ENCODE peak calls at places on chromosomes 3 and 15, in seven cellular contexts. One of them, this sample, is unnamed.

GRCh38 chr3:133931084-133931483 is 35.4 kb upstream of the RAB6B start:
- DNase-seq in BE2C: no peak
- DNase-seq in HFF-Myc: no peak
- DNase-seq in esophagus muscularis mucosa: peak; percentile 47
- DNase-seq in CD4-positive, alpha-beta T cell: no peak
- DNase-seq in uterus: no peak
- DNase-seq in astrocyte of the spinal cord: no peak
- DNase-seq in this sample: no peak

GRCh38 chr3:72816843-72817485 is 31.3 kb downstream of the SHQ1 start:
- DNase-seq in BE2C: no peak
- DNase-seq in HFF-Myc: no peak
- DNase-seq in esophagus muscularis mucosa: no peak
- DNase-seq in CD4-positive, alpha-beta T cell: no peak
- DNase-seq in uterus: no peak
- DNase-seq in astrocyte of the spinal cord: no peak
- DNase-seq in this sample: no peak

GRCh38 chr3:50150863-50151686 is 4.0 kb upstream of the SEMA3F start:
- DNase-seq in BE2C: peak; percentile 82
- DNase-seq in HFF-Myc: no peak
- DNase-seq in esophagus muscularis mucosa: no peak
- DNase-seq in CD4-positive, alpha-beta T cell: no peak
- DNase-seq in uterus: no peak
- DNase-seq in astrocyte of the spinal cord: no peak
- DNase-seq in this sample: peak; percentile 77

GRCh38 chr3:196344663-196345062 is 6.5 kb upstream of the TM4SF19 start:
- DNase-seq in BE2C: no peak
- DNase-seq in HFF-Myc: no peak
- DNase-seq in esophagus muscularis mucosa: no peak
- DNase-seq in CD4-positive, alpha-beta T cell: no peak
- DNase-seq in uterus: no peak
- DNase-seq in astrocyte of the spinal cord: no peak
- DNase-seq in this sample: no peak

GRCh38 chr3:167750273-167750971 is 14.9 kb downstream of the SERPINI1 start:
- DNase-seq in BE2C: no peak
- DNase-seq in HFF-Myc: no peak
- DNase-seq in esophagus muscularis mucosa: no peak
- DNase-seq in CD4-positive, alpha-beta T cell: no peak
- DNase-seq in uterus: no peak
- DNase-seq in astrocyte of the spinal cord: no peak
- DNase-seq in this sample: no peak

GRCh38 chr3:78139166-78139565 is 1099.3 kb downstream of the ROBO2 start:
- DNase-seq in BE2C: no peak
- DNase-seq in HFF-Myc: no peak
- DNase-seq in esophagus muscularis mucosa: no peak
- DNase-seq in CD4-positive, alpha-beta T cell: no peak
- DNase-seq in uterus: no peak
- DNase-seq in astrocyte of the spinal cord: peak; percentile 74
- DNase-seq in this sample: no peak

GRCh38 chr3:45904931-45905330 is 18.6 kb downstream of the CCR9 start:
- DNase-seq in BE2C: no peak
- DNase-seq in HFF-Myc: no peak
- DNase-seq in esophagus muscularis mucosa: no peak
- DNase-seq in CD4-positive, alpha-beta T cell: no peak
- DNase-seq in uterus: no peak
- DNase-seq in astrocyte of the spinal cord: no peak
- DNase-seq in this sample: no peak

GRCh38 chr3:119497824-119498187 is 541 bp upstream of the TIMMDC1 start:
- DNase-seq in BE2C: no peak
- DNase-seq in HFF-Myc: no peak
- DNase-seq in esophagus muscularis mucosa: no peak
- DNase-seq in CD4-positive, alpha-beta T cell: no peak
- DNase-seq in uterus: peak; percentile 19
- DNase-seq in astrocyte of the spinal cord: peak; percentile 29
- DNase-seq in this sample: peak; percentile 13

GRCh38 chr3:170244566-170244965 is 22.3 kb downstream of the PRKCI start:
- DNase-seq in BE2C: no peak
- DNase-seq in HFF-Myc: no peak
- DNase-seq in esophagus muscularis mucosa: no peak
- DNase-seq in CD4-positive, alpha-beta T cell: no peak
- DNase-seq in uterus: no peak
- DNase-seq in astrocyte of the spinal cord: no peak
- DNase-seq in this sample: no peak

GRCh38 chr15:38781196-38781595 is 216.6 kb upstream of the RASGRP1 start:
- DNase-seq in BE2C: no peak
- DNase-seq in HFF-Myc: no peak
- DNase-seq in esophagus muscularis mucosa: no peak
- DNase-seq in CD4-positive, alpha-beta T cell: no peak
- DNase-seq in uterus: no peak
- DNase-seq in astrocyte of the spinal cord: no peak
- DNase-seq in this sample: no peak

GRCh38 chr3:127789051-127789450 is 33.3 kb downstream of the MGLL start:
- DNase-seq in BE2C: no peak
- DNase-seq in HFF-Myc: no peak
- DNase-seq in esophagus muscularis mucosa: no peak
- DNase-seq in CD4-positive, alpha-beta T cell: no peak
- DNase-seq in uterus: no peak
- DNase-seq in astrocyte of the spinal cord: no peak
- DNase-seq in this sample: no peak

GRCh38 chr15:40295870-40296560 is 11.7 kb downstream of the PLCB2 start:
- DNase-seq in BE2C: peak; percentile 62
- DNase-seq in HFF-Myc: no peak
- DNase-seq in esophagus muscularis mucosa: no peak
- DNase-seq in CD4-positive, alpha-beta T cell: no peak
- DNase-seq in uterus: no peak
- DNase-seq in astrocyte of the spinal cord: no peak
- DNase-seq in this sample: no peak

GRCh38 chr3:14548321-14548729 is 8.2 kb upstream of the GRIP2 start:
- DNase-seq in BE2C: peak; percentile 74
- DNase-seq in HFF-Myc: peak; percentile 32
- DNase-seq in esophagus muscularis mucosa: no peak
- DNase-seq in CD4-positive, alpha-beta T cell: no peak
- DNase-seq in uterus: peak; percentile 78
- DNase-seq in astrocyte of the spinal cord: peak; percentile 37
- DNase-seq in this sample: peak; percentile 72

GRCh38 chr3:129794319-129795201 is 99.0 kb downstream of the TMCC1 start:
- DNase-seq in BE2C: peak; percentile 42
- DNase-seq in HFF-Myc: no peak
- DNase-seq in esophagus muscularis mucosa: no peak
- DNase-seq in CD4-positive, alpha-beta T cell: peak; percentile 1
- DNase-seq in uterus: peak; percentile 22
- DNase-seq in astrocyte of the spinal cord: peak; percentile 50
- DNase-seq in this sample: peak; percentile 30

GRCh38 chr15:80974914-80975313 is 14.7 kb downstream of the MESD start:
- DNase-seq in BE2C: no peak
- DNase-seq in HFF-Myc: no peak
- DNase-seq in esophagus muscularis mucosa: no peak
- DNase-seq in CD4-positive, alpha-beta T cell: no peak
- DNase-seq in uterus: no peak
- DNase-seq in astrocyte of the spinal cord: no peak
- DNase-seq in this sample: no peak

GRCh38 chr3:52222319-52223221 is 2.9 kb downstream of the TLR9 start:
- DNase-seq in BE2C: no peak
- DNase-seq in HFF-Myc: no peak
- DNase-seq in esophagus muscularis mucosa: no peak
- DNase-seq in CD4-positive, alpha-beta T cell: no peak
- DNase-seq in uterus: no peak
- DNase-seq in astrocyte of the spinal cord: no peak
- DNase-seq in this sample: no peak

GRCh38 chr15:33145447-33145846 is 49.1 kb downstream of the FMN1 start:
- DNase-seq in BE2C: no peak
- DNase-seq in HFF-Myc: no peak
- DNase-seq in esophagus muscularis mucosa: no peak
- DNase-seq in CD4-positive, alpha-beta T cell: no peak
- DNase-seq in uterus: no peak
- DNase-seq in astrocyte of the spinal cord: no peak
- DNase-seq in this sample: no peak

GRCh38 chr3:50390523-50391177 is 31.3 kb upstream of the TMEM115 start:
- DNase-seq in BE2C: peak; percentile 84
- DNase-seq in HFF-Myc: no peak
- DNase-seq in esophagus muscularis mucosa: no peak
- DNase-seq in CD4-positive, alpha-beta T cell: no peak
- DNase-seq in uterus: no peak
- DNase-seq in astrocyte of the spinal cord: no peak
- DNase-seq in this sample: no peak

GRCh38 chr15:39172380-39173281 is 408.2 kb upstream of the THBS1 start:
- DNase-seq in BE2C: no peak
- DNase-seq in HFF-Myc: no peak
- DNase-seq in esophagus muscularis mucosa: no peak
- DNase-seq in CD4-positive, alpha-beta T cell: no peak
- DNase-seq in uterus: peak; percentile 36
- DNase-seq in astrocyte of the spinal cord: peak; percentile 77
- DNase-seq in this sample: no peak

GRCh38 chr15:31080618-31081017 is 20.9 kb downstream of the TRPM1 start:
- DNase-seq in BE2C: peak; percentile 93
- DNase-seq in HFF-Myc: no peak
- DNase-seq in esophagus muscularis mucosa: no peak
- DNase-seq in CD4-positive, alpha-beta T cell: no peak
- DNase-seq in uterus: peak; percentile 63
- DNase-seq in astrocyte of the spinal cord: no peak
- DNase-seq in this sample: peak; percentile 84

GRCh38 chr3:99128740-99129505 is 227.4 kb upstream of the DCBLD2 start:
- DNase-seq in BE2C: no peak
- DNase-seq in HFF-Myc: peak; percentile 66
- DNase-seq in esophagus muscularis mucosa: no peak
- DNase-seq in CD4-positive, alpha-beta T cell: no peak
- DNase-seq in uterus: no peak
- DNase-seq in astrocyte of the spinal cord: peak; percentile 96
- DNase-seq in this sample: no peak

GRCh38 chr3:105827101-105827634 is 41.6 kb downstream of the CBLB start:
- DNase-seq in BE2C: no peak
- DNase-seq in HFF-Myc: no peak
- DNase-seq in esophagus muscularis mucosa: no peak
- DNase-seq in CD4-positive, alpha-beta T cell: no peak
- DNase-seq in uterus: no peak
- DNase-seq in astrocyte of the spinal cord: no peak
- DNase-seq in this sample: no peak

GRCh38 chr3:39383190-39383912 is at the start of gene SLC25A38:
- DNase-seq in BE2C: peak; percentile 70
- DNase-seq in HFF-Myc: peak; percentile 69
- DNase-seq in esophagus muscularis mucosa: peak; percentile 96
- DNase-seq in CD4-positive, alpha-beta T cell: peak; percentile 58
- DNase-seq in uterus: peak; percentile 80
- DNase-seq in astrocyte of the spinal cord: peak; percentile 91
- DNase-seq in this sample: peak; percentile 73

GRCh38 chr15:51802593-51802992 is 26.9 kb upstream of the TMOD3 start:
- DNase-seq in BE2C: no peak
- DNase-seq in HFF-Myc: no peak
- DNase-seq in esophagus muscularis mucosa: no peak
- DNase-seq in CD4-positive, alpha-beta T cell: no peak
- DNase-seq in uterus: no peak
- DNase-seq in astrocyte of the spinal cord: no peak
- DNase-seq in this sample: no peak

GRCh38 chr15:51803961-51804360 is 25.5 kb upstream of the TMOD3 start:
- DNase-seq in BE2C: no peak
- DNase-seq in HFF-Myc: no peak
- DNase-seq in esophagus muscularis mucosa: no peak
- DNase-seq in CD4-positive, alpha-beta T cell: no peak
- DNase-seq in uterus: no peak
- DNase-seq in astrocyte of the spinal cord: no peak
- DNase-seq in this sample: no peak

GRCh38 chr15:51799908-51800252 is 29.6 kb upstream of the TMOD3 start:
- DNase-seq in BE2C: no peak
- DNase-seq in HFF-Myc: no peak
- DNase-seq in esophagus muscularis mucosa: no peak
- DNase-seq in CD4-positive, alpha-beta T cell: no peak
- DNase-seq in uterus: no peak
- DNase-seq in astrocyte of the spinal cord: no peak
- DNase-seq in this sample: no peak

GRCh38 chr15:51799174-51799907 is 30.1 kb upstream of the TMOD3 start:
- DNase-seq in BE2C: peak; percentile 44
- DNase-seq in HFF-Myc: no peak
- DNase-seq in esophagus muscularis mucosa: no peak
- DNase-seq in CD4-positive, alpha-beta T cell: no peak
- DNase-seq in uterus: no peak
- DNase-seq in astrocyte of the spinal cord: no peak
- DNase-seq in this sample: no peak

GRCh38 chr15:51801391-51801835 is 28.0 kb upstream of the TMOD3 start:
- DNase-seq in BE2C: peak; percentile 89
- DNase-seq in HFF-Myc: no peak
- DNase-seq in esophagus muscularis mucosa: no peak
- DNase-seq in CD4-positive, alpha-beta T cell: no peak
- DNase-seq in uterus: no peak
- DNase-seq in astrocyte of the spinal cord: peak; percentile 64
- DNase-seq in this sample: peak; percentile 40
- TF ChIP-seq CTCF in BE2C: peak; percentile 96
- TF ChIP-seq CTCF in HFF-Myc: peak; percentile 79
- TF ChIP-seq CTCF in esophagus muscularis mucosa: peak; percentile 6
- TF ChIP-seq CTCF in CD4-positive, alpha-beta T cell: peak; percentile 19
- TF ChIP-seq CTCF in uterus: no peak
- TF ChIP-seq CTCF in astrocyte of the spinal cord: peak; percentile 83
- TF ChIP-seq CTCF in this sample: peak; percentile 53

DNA sequence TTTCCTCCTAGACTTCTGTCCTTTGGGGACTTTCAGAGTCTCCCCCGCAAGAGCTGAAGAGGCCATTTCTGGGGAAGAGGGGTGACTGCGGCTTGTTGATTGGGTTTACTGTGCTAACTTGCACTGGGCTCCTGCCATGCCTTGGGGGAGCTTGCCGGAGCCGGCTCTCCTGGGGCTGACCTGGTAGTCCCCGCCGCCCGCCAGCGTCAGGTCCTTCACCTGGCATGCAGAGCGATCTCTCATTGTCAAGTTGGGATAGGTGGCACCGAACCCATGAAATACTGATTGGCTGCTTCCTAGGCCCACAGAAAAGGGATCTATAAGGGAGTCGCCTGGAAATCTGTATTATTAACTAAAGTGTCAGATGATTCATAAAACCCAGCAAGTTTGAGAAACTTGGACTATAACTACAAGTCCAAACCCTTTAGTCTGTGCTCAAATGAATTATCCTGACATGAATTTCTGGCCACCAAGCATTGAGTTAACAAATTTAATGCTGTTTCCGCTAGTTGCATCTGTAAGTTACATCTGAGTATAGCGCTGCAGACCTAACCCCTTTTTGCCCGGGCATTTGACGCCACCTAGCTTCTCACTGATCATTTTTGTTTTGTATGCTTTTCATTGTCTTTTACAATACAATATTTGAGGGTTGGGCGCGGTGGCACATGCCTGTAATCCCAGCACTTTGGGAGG is 605 bp upstream of the IMP3 start:
- DNase-seq in BE2C: peak; percentile 61
- DNase-seq in HFF-Myc: no peak
- DNase-seq in esophagus muscularis mucosa: no peak
- DNase-seq in CD4-positive, alpha-beta T cell: peak; percentile 33
- DNase-seq in uterus: no peak
- DNase-seq in astrocyte of the spinal cord: peak; percentile 72
- DNase-seq in this sample: no peak
- TF ChIP-seq CTCF in BE2C: peak; percentile 57
- TF ChIP-seq CTCF in HFF-Myc: peak; percentile 36
- TF ChIP-seq CTCF in esophagus muscularis mucosa: no peak
- TF ChIP-seq CTCF in CD4-positive, alpha-beta T cell: peak; percentile 65
- TF ChIP-seq CTCF in uterus: peak; percentile 32
- TF ChIP-seq CTCF in astrocyte of the spinal cord: peak; percentile 21
- TF ChIP-seq CTCF in this sample: no peak

GRCh38 chr3:111616417-111617105 is 21.4 kb upstream of the ZBED2 start:
- DNase-seq in BE2C: peak; percentile 21
- DNase-seq in HFF-Myc: no peak
- DNase-seq in esophagus muscularis mucosa: no peak
- DNase-seq in CD4-positive, alpha-beta T cell: peak; percentile 31
- DNase-seq in uterus: no peak
- DNase-seq in astrocyte of the spinal cord: no peak
- DNase-seq in this sample: no peak
- TF ChIP-seq CTCF in BE2C: no peak
- TF ChIP-seq CTCF in HFF-Myc: no peak
- TF ChIP-seq CTCF in esophagus muscularis mucosa: no peak
- TF ChIP-seq CTCF in CD4-positive, alpha-beta T cell: peak; percentile 31
- TF ChIP-seq CTCF in uterus: no peak
- TF ChIP-seq CTCF in astrocyte of the spinal cord: no peak
- TF ChIP-seq CTCF in this sample: no peak

GRCh38 chr3:149717391-149718056 is 34.8 kb downstream of the COMMD2 start:
- DNase-seq in BE2C: peak; percentile 49
- DNase-seq in HFF-Myc: peak; percentile 56
- DNase-seq in esophagus muscularis mucosa: no peak
- DNase-seq in CD4-positive, alpha-beta T cell: no peak
- DNase-seq in uterus: peak; percentile 75
- DNase-seq in astrocyte of the spinal cord: peak; percentile 85
- DNase-seq in this sample: peak; percentile 39
- TF ChIP-seq CTCF in BE2C: peak; percentile 81
- TF ChIP-seq CTCF in HFF-Myc: peak; percentile 68
- TF ChIP-seq CTCF in esophagus muscularis mucosa: peak; percentile 87
- TF ChIP-seq CTCF in CD4-positive, alpha-beta T cell: peak; percentile 39
- TF ChIP-seq CTCF in uterus: peak; percentile 89
- TF ChIP-seq CTCF in astrocyte of the spinal cord: peak; percentile 70
- TF ChIP-seq CTCF in this sample: peak; percentile 70

This sample was measured in nephron progenitor cell.